ENCODE peak calls at places on chromosomes 13 and 19, in four cellular contexts. One of them, this sample, is unnamed.

GRCh38 chr13:71661921-71662320 is 205.1 kb downstream of the DACH1 start:
- DNase-seq in HL-60: no peak
- DNase-seq in K562: no peak
- DNase-seq in GM12891: no peak
- DNase-seq in this sample: no peak

GRCh38 chr19:32373614-32374295 is 28.3 kb downstream of the ZNF507 start:
- DNase-seq in K562: peak
- DNase-seq in GM12891: no peak
- DNase-seq in HL-60: no peak
- DNase-seq in this sample: no peak

GRCh38 chr19:904545-904944 is 8.5 kb downstream of the R3HDM4 start:
- DNase-seq in K562: no peak
- DNase-seq in HL-60: no peak
- DNase-seq in GM12891: no peak
- DNase-seq in this sample: no peak

GRCh38 chr13:53015044-53015443 is 13.6 kb upstream of the OLFM4 start:
- DNase-seq in K562: no peak
- DNase-seq in GM12891: no peak
- DNase-seq in HL-60: no peak
- DNase-seq in this sample: no peak

GRCh38 chr13:25067054-25067453 is 28.9 kb upstream of the PABPC3 start:
- DNase-seq in GM12891: no peak
- DNase-seq in HL-60: no peak
- DNase-seq in K562: no peak
- DNase-seq in this sample: no peak

GRCh38 chr19:7773841-7774240 is 10.8 kb downstream of the CLEC4M start:
- DNase-seq in K562: no peak
- DNase-seq in GM12891: no peak
- DNase-seq in HL-60: no peak
- DNase-seq in this sample: no peak

GRCh38 chr19:3028305-3029069 is 593 bp downstream of the TLE2 start:
- DNase-seq in K562: no peak
- DNase-seq in GM12891: no peak
- DNase-seq in HL-60: no peak
- DNase-seq in this sample: no peak

GRCh38 chr19:45492627-45493470 is 4.0 kb downstream of the RTN2 start:
- DNase-seq in K562: peak
- DNase-seq in GM12891: no peak
- DNase-seq in HL-60: no peak
- DNase-seq in this sample: no peak

GRCh38 chr13:35930665-35931631 is 200.2 kb downstream of the DCLK1 start:
- DNase-seq in HL-60: no peak
- DNase-seq in K562: no peak
- DNase-seq in GM12891: no peak
- DNase-seq in this sample: peak

GRCh38 chr13:48108106-48108505 is 13.2 kb upstream of the MED4 start:
- DNase-seq in GM12891: no peak
- DNase-seq in K562: no peak
- DNase-seq in HL-60: no peak
- DNase-seq in this sample: no peak

GRCh38 chr13:94677799-94678198 is 34.5 kb downstream of the SOX21 start:
- DNase-seq in GM12891: no peak
- DNase-seq in HL-60: no peak
- DNase-seq in K562: no peak
- DNase-seq in this sample: no peak

GRCh38 chr13:32125221-32125621 is 93.6 kb downstream of the FRY start:
- DNase-seq in HL-60: peak
- DNase-seq in GM12891: no peak
- DNase-seq in K562: no peak
- DNase-seq in this sample: no peak

GRCh38 chr13:74087304-74087703 is 46.9 kb downstream of the KLF12 start:
- DNase-seq in GM12891: no peak
- DNase-seq in K562: no peak
- DNase-seq in HL-60: no peak
- DNase-seq in this sample: no peak

GRCh38 chr13:31761951-31762350 is 22.6 kb downstream of the RXFP2 start:
- DNase-seq in HL-60: no peak
- DNase-seq in K562: no peak
- DNase-seq in GM12891: no peak
- DNase-seq in this sample: no peak

GRCh38 chr13:60356970-60357369 is 40.0 kb upstream of the TDRD3 start:
- DNase-seq in K562: no peak
- DNase-seq in GM12891: no peak
- DNase-seq in HL-60: no peak
- DNase-seq in this sample: no peak

GRCh38 chr19:51926784-51927741 is at the start of gene ZNF613:
- DNase-seq in HL-60: peak
- DNase-seq in K562: peak
- DNase-seq in GM12891: peak
- DNase-seq in this sample: peak

GRCh38 chr13:41955605-41956004 is 5.3 kb downstream of the VWA8 start:
- DNase-seq in HL-60: peak
- DNase-seq in K562: no peak
- DNase-seq in GM12891: no peak
- DNase-seq in this sample: no peak

GRCh38 chr19:54275951-54276350 is 5.0 kb downstream of the LILRB2 start:
- DNase-seq in K562: no peak
- DNase-seq in HL-60: no peak
- DNase-seq in GM12891: no peak
- DNase-seq in this sample: no peak

GRCh38 chr13:109647046-109647445 is 139.3 kb downstream of the IRS2 start:
- DNase-seq in K562: no peak
- DNase-seq in HL-60: no peak
- DNase-seq in GM12891: no peak
- DNase-seq in this sample: no peak

GRCh38 chr19:42512743-42513304 is 15.5 kb downstream of the CEACAM1 start:
- DNase-seq in K562: no peak
- DNase-seq in HL-60: no peak
- DNase-seq in GM12891: no peak
- DNase-seq in this sample: peak

GRCh38 chr19:1591421-1592022 is 1.1 kb downstream of the MBD3 start:
- DNase-seq in K562: no peak
- DNase-seq in HL-60: no peak
- DNase-seq in GM12891: no peak
- DNase-seq in this sample: no peak

GRCh38 chr19:13042443-13043130 is 47.3 kb downstream of the NFIX start:
- DNase-seq in GM12891: no peak
- DNase-seq in HL-60: no peak
- DNase-seq in K562: no peak
- DNase-seq in this sample: no peak

GRCh38 chr13:20801704-20802103 is 27.9 kb upstream of the EEF1AKMT1 start:
- DNase-seq in HL-60: peak
- DNase-seq in GM12891: no peak
- DNase-seq in K562: peak
- DNase-seq in this sample: no peak

GRCh38 chr13:47484564-47484963 is 516.5 kb downstream of the SUCLA2 start:
- DNase-seq in GM12891: no peak
- DNase-seq in HL-60: no peak
- DNase-seq in K562: no peak
- DNase-seq in this sample: no peak

GRCh38 chr13:47288546-47288945 is 391.7 kb upstream of the HTR2A start:
- DNase-seq in GM12891: no peak
- DNase-seq in K562: no peak
- DNase-seq in HL-60: no peak
- DNase-seq in this sample: no peak

GRCh38 chr13:25874907-25875306 is 176.9 kb downstream of the SHISA2 start:
- DNase-seq in GM12891: no peak
- DNase-seq in HL-60: peak
- DNase-seq in K562: no peak
- DNase-seq in this sample: no peak

GRCh38 chr13:109203587-109203986 is 574.2 kb downstream of the MYO16 start:
- DNase-seq in GM12891: no peak
- DNase-seq in HL-60: no peak
- DNase-seq in K562: no peak
- DNase-seq in this sample: no peak

GRCh38 chr19:54364775-54365257 is at the start of gene LAIR1:
- DNase-seq in K562: no peak
- DNase-seq in HL-60: peak
- DNase-seq in GM12891: no peak
- DNase-seq in this sample: no peak

GRCh38 chr13:66665991-66666390 is 564.1 kb downstream of the PCDH9 start:
- DNase-seq in K562: no peak
- DNase-seq in GM12891: no peak
- DNase-seq in HL-60: no peak
- DNase-seq in this sample: no peak
- TF ChIP-seq SPI1 in K562: no peak
- TF ChIP-seq SPI1 in GM12891: no peak
- TF ChIP-seq SPI1 in HL-60: no peak
- TF ChIP-seq SPI1 in this sample: no peak

DNA sequence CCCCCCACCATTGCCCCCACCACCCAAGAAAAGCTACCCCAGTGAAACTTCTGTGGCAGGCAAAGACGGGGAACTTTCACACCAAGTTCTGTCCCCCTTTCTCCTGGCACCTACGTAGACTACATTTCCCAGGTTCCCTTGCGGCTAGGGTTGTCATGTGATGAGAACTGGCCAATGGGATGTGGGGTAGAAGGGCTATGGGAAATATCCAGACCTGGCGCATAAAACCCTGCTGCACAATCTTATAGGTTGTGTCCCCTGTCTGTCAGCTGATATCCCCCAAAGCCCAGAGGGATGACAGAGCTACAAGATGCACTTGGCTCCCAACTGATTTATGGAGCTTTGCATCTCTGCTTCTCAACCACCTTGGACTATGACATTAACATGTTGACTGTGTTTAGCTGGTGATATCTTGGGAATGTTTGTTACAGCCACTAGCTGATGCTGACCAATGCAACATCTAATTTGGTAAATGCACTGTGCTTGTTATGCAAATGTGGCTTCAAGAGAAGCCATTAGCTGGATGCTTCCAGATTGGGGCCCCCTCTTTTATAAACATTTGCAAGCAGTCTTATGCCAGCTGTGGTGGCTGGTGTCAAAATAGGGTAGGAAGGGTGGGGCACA is 6.1 kb downstream of the SH2D3A start:
- DNase-seq in K562: peak
- DNase-seq in GM12891: no peak
- DNase-seq in HL-60: peak
- DNase-seq in this sample: no peak
- TF ChIP-seq SPI1 in K562: no peak
- TF ChIP-seq SPI1 in GM12891: no peak
- TF ChIP-seq SPI1 in HL-60: no peak
- TF ChIP-seq SPI1 in this sample: no peak

DNA sequence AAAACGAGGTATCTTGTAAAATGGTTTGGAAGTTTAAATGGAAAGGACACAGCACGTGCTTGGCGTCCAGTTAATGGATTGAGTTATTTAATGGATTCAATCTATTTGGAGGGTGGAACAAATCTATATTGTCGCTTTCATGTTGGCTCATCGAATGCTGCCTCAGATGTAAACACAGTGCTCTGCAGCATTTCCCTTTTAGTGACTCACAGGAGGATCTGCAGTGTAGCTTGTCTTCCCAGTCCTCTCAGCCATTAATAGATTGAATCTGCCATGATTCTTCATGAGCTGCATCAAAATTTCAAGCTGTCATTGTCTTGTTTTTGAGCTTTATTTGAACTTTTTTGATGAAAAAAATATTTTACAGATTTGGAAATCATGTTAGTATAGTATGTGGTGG is 44.7 kb downstream of the DHRS12 start:
- DNase-seq in GM12891: no peak
- DNase-seq in HL-60: no peak
- DNase-seq in K562: no peak
- DNase-seq in this sample: no peak
- TF ChIP-seq SPI1 in GM12891: no peak
- TF ChIP-seq SPI1 in HL-60: no peak
- TF ChIP-seq SPI1 in K562: no peak
- TF ChIP-seq SPI1 in this sample: no peak

DNA sequence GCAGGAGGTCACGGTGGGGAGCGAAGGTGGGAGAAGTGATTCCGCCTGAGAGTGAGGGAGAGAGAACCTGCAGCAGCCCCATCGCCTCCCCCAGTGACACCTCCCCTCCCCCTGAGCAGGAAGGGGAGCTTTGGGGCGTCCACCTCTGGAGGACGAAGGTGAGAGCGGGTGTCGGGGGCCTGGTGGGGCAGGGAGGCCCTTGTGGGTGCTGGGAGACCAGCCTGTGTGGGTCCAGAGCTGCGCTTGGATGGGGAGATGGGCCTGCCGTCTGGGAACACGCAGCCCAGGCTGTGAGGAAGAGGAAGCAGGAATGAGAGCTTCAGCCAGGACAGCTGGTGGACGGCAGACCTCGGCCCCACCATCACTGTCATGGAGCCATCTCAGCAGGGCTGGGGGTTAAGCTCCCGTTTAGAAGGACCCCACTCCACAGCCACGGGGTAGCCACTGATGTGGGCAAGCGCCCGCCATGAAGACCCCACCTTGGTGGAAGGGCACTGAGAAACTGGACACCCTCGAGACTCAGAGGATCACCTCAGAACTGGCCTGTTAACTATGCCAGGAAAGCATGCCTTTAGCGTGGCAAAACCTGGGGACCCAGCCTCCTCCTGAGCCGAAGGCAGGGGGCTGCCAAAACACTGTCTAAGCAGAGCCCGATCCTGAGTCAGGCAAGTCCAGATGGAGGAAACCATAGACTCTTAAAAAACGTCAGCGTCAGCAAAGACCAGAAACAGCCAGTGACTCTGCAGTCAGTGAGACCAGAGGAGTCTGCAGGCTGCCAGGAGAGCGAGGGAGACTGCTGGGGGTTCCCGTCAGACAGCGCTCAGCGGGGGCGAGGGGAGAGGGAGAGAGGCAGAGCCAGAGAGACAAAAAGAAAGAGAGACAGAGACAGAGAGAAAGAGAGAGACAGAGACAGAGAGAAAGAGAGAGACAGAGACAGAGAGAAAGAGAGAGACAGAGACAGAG is 6.4 kb upstream of the PROZ start:
- DNase-seq in GM12891: no peak
- DNase-seq in HL-60: no peak
- DNase-seq in K562: no peak
- DNase-seq in this sample: no peak
- TF ChIP-seq SPI1 in GM12891: no peak
- TF ChIP-seq SPI1 in HL-60: no peak
- TF ChIP-seq SPI1 in K562: no peak
- TF ChIP-seq SPI1 in this sample: no peak

DNA sequence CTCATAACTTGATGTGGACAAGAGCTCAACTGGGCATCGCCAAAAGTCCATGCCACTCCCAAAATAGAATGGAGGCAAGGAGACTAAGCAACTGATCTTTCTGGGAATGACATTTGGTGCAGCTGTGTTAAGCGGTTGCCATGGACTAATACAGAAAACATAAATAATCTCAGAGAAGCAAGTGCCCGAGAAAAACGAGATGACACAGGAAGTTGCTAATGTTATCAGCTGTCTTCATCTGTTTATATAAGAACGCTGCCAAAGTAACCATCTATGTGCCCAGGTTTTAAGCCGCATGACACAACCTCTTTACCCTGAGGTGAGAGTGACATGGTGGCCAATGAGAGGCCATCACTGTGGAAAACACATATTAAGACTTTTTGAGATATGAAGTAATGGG is 54.9 kb upstream of the SACS start:
- DNase-seq in HL-60: no peak
- DNase-seq in GM12891: no peak
- DNase-seq in K562: no peak
- DNase-seq in this sample: no peak
- TF ChIP-seq SPI1 in HL-60: no peak
- TF ChIP-seq SPI1 in GM12891: no peak
- TF ChIP-seq SPI1 in K562: no peak
- TF ChIP-seq SPI1 in this sample: no peak

This sample was measured in GM12878.